ENCODE peak calls at places on chromosomes 4 and X, in ten cellular contexts. B is endodermal cell, J is breast epithelium, U is brain microvascular endothelial cell, Q is tibial nerve, N is OCI-LY7, L is stomach, Z is Peyer's patch, M is heart left ventricle, Y is thoracic aorta. S is an unnamed sample.
A peak's percentile ranks its signal among the peaks of the same experiment; 100 is the strongest.

GRCh38 chrX:16826207-16826606 is 39.9 kb downstream of the TXLNG start:
- DNase-seq in B (no peak), J (no peak), U (no peak), Q (no peak), N (peak; percentile 45), L (no peak), Z (no peak), M (no peak), Y (no peak), S (no peak)

GRCh38 chr4:156959298-156959702 is 12.3 kb downstream of the PDGFC start:
- DNase-seq in B (no peak), J (no peak), U (no peak), Q (no peak), N (no peak), L (no peak), Z (no peak), M (no peak), Y (no peak), S (no peak)

GRCh38 chrX:109793191-109793590 is 60.1 kb upstream of the ACSL4 start:
- DNase-seq in B (no peak), J (no peak), U (no peak), Q (no peak), N (no peak), L (no peak), Z (no peak), M (no peak), Y (no peak), S (no peak)

GRCh38 chrX:27132851-27133250 is 330.3 kb downstream of the PPP4R3C start:
- DNase-seq in B (no peak), J (no peak), U (peak; percentile 2), Q (no peak), N (no peak), L (no peak), Z (no peak), M (no peak), Y (no peak), S (no peak)

GRCh38 chr4:36255575-36255974 is 11.3 kb upstream of the ARAP2 start:
- DNase-seq in B (no peak), J (no peak), U (no peak), Q (no peak), N (peak; percentile 76), L (no peak), Z (peak; percentile 73), M (no peak), Y (no peak), S (no peak)

GRCh38 chrX:67892391-67892790 is 348.6 kb downstream of the AR start:
- DNase-seq in B (no peak), J (no peak), U (no peak), Q (no peak), N (no peak), L (no peak), Z (no peak), M (no peak), Y (no peak), S (no peak)

GRCh38 chrX:15436220-15436619 is 52.0 kb upstream of the VEGFD start:
- DNase-seq in B (no peak), J (no peak), U (no peak), Q (no peak), N (no peak), L (no peak), Z (no peak), M (no peak), Y (no peak), S (no peak)

GRCh38 chr4:164058775-164059174 is 564.3 kb downstream of the TMA16 start:
- DNase-seq in B (no peak), J (no peak), U (no peak), Q (no peak), N (no peak), L (no peak), Z (no peak), M (no peak), Y (no peak), S (no peak)

GRCh38 chr4:98283219-98284199 is 22.3 kb downstream of the RAP1GDS1 start:
- DNase-seq in B (no peak), J (no peak), U (no peak), Q (no peak), N (no peak), L (no peak), Z (no peak), M (no peak), Y (no peak), S (no peak)

GRCh38 chr4:121988950-121989349 is 37.1 kb upstream of the TRPC3 start:
- DNase-seq in B (no peak), J (no peak), U (no peak), Q (no peak), N (no peak), L (no peak), Z (no peak), M (no peak), Y (no peak), S (no peak)

GRCh38 chr4:31283689-31284088 is 563.5 kb downstream of the PCDH7 start:
- DNase-seq in B (no peak), J (no peak), U (no peak), Q (no peak), N (no peak), L (no peak), Z (no peak), M (no peak), Y (no peak), S (no peak)

GRCh38 chr4:167897116-167897515 is 195.2 kb upstream of the ANXA10 start:
- DNase-seq in B (peak; percentile 70), J (no peak), U (peak; percentile 68), Q (no peak), N (no peak), L (no peak), Z (no peak), M (no peak), Y (no peak), S (no peak)

DNA sequence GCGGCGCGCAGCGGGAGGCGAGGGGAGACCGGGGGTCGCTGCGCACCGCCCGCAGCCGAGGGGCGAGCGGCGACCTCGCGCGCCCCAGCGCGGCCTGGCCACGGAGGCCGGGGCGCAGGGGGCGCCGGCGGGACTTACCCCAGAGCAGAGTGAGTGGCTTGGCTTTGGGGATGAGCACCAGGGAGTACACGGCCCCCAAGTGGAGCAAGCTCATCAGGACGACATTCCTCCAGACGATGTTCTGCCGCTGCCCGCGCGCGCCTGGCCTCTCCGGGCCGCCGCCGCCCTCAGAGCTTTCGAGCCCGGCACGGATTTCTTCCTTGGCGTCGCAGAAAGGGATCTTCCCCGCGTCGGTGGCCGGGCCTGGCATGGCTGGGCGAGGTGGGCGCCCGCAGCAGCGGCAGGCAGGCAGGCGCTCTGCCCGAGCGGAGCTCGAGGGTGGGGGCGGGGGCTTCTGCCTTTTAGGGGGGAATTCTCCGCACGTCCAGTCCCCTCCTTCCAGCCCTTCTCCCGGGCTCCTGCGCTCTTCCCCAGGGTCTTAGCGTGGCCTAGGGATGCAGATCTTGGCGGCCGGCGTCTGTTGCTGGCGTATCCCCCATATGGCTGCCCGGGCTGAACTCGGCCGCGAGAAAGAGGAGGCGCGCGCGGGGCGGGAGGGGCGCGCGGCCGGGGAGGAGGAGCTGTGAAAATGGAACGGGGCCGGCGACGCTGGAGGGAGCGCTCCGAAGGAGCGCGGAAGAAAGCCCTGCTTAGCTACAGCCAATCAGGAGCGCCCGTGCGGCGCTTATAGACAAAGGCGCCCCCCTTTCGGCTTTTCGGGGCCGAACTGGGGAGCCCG is at the start of gene SCD5:
- DNase-seq in B (peak; percentile 87), J (peak; percentile 40), U (no peak), Q (peak; percentile 59), N (peak; percentile 56), L (peak; percentile 66), Z (no peak), M (peak; percentile 66), Y (peak; percentile 9), S (peak; percentile 67)
- TF ChIP-seq CTCF in B (no peak), J (no peak), U (no peak), Q (no peak), N (no peak), L (no peak), Z (no peak), M (no peak), Y (no peak), S (no peak)

DNA sequence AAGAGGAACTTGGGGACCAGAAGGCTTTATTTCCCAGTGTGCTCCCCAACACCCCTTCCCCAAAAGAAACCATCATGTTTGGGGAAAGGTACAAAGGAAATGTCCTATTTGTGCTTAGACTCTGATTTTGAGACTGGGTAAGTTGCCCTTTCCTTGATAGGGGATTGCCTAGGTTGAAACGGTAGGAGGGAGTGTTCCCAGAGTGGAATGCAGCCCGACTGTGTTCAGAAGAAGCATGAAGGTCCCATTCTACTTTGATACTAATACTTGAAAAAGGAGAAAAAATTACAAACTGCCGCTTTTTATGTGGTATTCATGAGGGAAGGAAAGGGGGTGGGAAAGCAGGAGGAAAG is 32.4 kb upstream of the TMEM131L start:
- DNase-seq in B (no peak), J (no peak), U (no peak), Q (no peak), N (no peak), L (no peak), Z (no peak), M (no peak), Y (no peak), S (no peak)
- H3K27ac ChIP-seq in B (no peak overlapping the region), J (peak overlapping the region; percentile 70), U (no peak overlapping the region), Q (no peak overlapping the region), N (peak overlapping the region; percentile 94), L (no peak overlapping the region), Z (peak overlapping the region; percentile 56), M (no peak overlapping the region), Y (no peak overlapping the region), S (peak overlapping the region; percentile 61)

GRCh38 chr4:8819421-8820177 is 52.0 kb downstream of the HMX1 start:
- DNase-seq in B (peak; percentile 63), J (no peak), U (no peak), Q (no peak), N (no peak), L (peak; percentile 14), Z (no peak), M (no peak), Y (no peak), S (no peak)
- TF ChIP-seq CTCF in B (peak; percentile 53), J (no peak), U (no peak), Q (no peak), N (no peak), L (no peak), Z (no peak), M (no peak), Y (no peak), S (no peak)

GRCh38 chr4:7959066-7959465 is 19.4 kb upstream of the AFAP1 start:
- DNase-seq in B (no peak), J (no peak), U (no peak), Q (no peak), N (no peak), L (no peak), Z (no peak), M (no peak), Y (no peak), S (no peak)

GRCh38 chr4:7960017-7960789 is 20.5 kb upstream of the AFAP1 start:
- DNase-seq in B (no peak), J (no peak), U (no peak), Q (no peak), N (no peak), L (no peak), Z (no peak), M (no peak), Y (no peak), S (no peak)

GRCh38 chr4:7957113-7957656 is 17.5 kb upstream of the AFAP1 start:
- DNase-seq in B (no peak), J (no peak), U (no peak), Q (no peak), N (no peak), L (no peak), Z (no peak), M (no peak), Y (no peak), S (no peak)

GRCh38 chr4:7955393-7955792 is 15.7 kb upstream of the AFAP1 start:
- DNase-seq in B (no peak), J (no peak), U (no peak), Q (no peak), N (no peak), L (no peak), Z (no peak), M (no peak), Y (no peak), S (no peak)

GRCh38 chr4:7956306-7957112 is 16.8 kb upstream of the AFAP1 start:
- DNase-seq in B (no peak), J (no peak), U (no peak), Q (no peak), N (no peak), L (no peak), Z (no peak), M (no peak), Y (no peak), S (peak; percentile 66)
- H3K27ac ChIP-seq in B (no peak overlapping the region), J (peak overlapping the region; percentile 21), U (no peak overlapping the region), Q (no peak overlapping the region), N (no peak overlapping the region), L (no peak overlapping the region), Z (no peak overlapping the region), M (peak overlapping the region; percentile 16), Y (no peak overlapping the region), S (no peak overlapping the region)